ENCODE peak calls at places on chromosomes 13 and 19, in eight cellular contexts. S is tibial nerve; Q is CD8-positive, alpha-beta T cell; P is heart left ventricle; R is colonic mucosa; X is thoracic aorta; O is IMR-90; E is testis. U is an unnamed sample.

GRCh38 chr13:25843692-25844091 is 208.1 kb downstream of the SHISA2 start:
- DNase-seq in S (no peak), Q (no peak), P (no peak), R (no peak), X (no peak), O (no peak), E (no peak), U (no peak)

GRCh38 chr19:49861127-49861526 is 6.2 kb downstream of the PNKP start:
- DNase-seq in S (peak; percentile 71), Q (no peak), P (no peak), R (no peak), X (no peak), O (no peak), E (peak; percentile 89), U (no peak)

GRCh38 chr13:87671031-87671823 is at the start of gene SLITRK5:
- DNase-seq in S (peak; percentile 60), Q (peak; percentile 49), P (peak; percentile 80), R (peak; percentile 73), X (no peak), O (peak; percentile 16), E (peak; percentile 86), U (peak; percentile 80)

GRCh38 chr19:2613507-2614295 is 88.8 kb downstream of the GNG7 start:
- DNase-seq in S (no peak), Q (peak; percentile 57), P (peak; percentile 73), R (no peak), X (no peak), O (peak; percentile 12), E (no peak), U (no peak)

GRCh38 chr13:41812851-41813250 is 148.1 kb downstream of the VWA8 start:
- DNase-seq in S (no peak), Q (no peak), P (no peak), R (no peak), X (no peak), O (no peak), E (no peak), U (no peak)

GRCh38 chr19:34428549-34429285 is 536 bp downstream of the UBA2 start:
- DNase-seq in S (no peak), Q (peak; percentile 24), P (peak; percentile 58), R (no peak), X (no peak), O (peak; percentile 17), E (peak; percentile 44), U (no peak)

GRCh38 chr19:18415177-18415867 is 3.9 kb upstream of the SSBP4 start:
- DNase-seq in S (peak; percentile 61), Q (no peak), P (peak; percentile 84), R (peak; percentile 55), X (no peak), O (peak; percentile 66), E (peak; percentile 83), U (peak; percentile 86)

GRCh38 chr19:2014731-2015610 is 543 bp downstream of the BTBD2 start:
- DNase-seq in S (no peak), Q (no peak), P (no peak), R (no peak), X (no peak), O (no peak), E (no peak), U (no peak)

GRCh38 chr19:14553042-14553938 is 18.6 kb downstream of the NDUFB7 start:
- DNase-seq in S (no peak), Q (no peak), P (no peak), R (no peak), X (no peak), O (no peak), E (no peak), U (no peak)

GRCh38 chr19:30158067-30158892 is 213.9 kb upstream of the ZNF536 start:
- DNase-seq in S (no peak), Q (no peak), P (no peak), R (no peak), X (no peak), O (no peak), E (no peak), U (no peak)

GRCh38 chr19:40663712-40664692 is 26.4 kb downstream of the NUMBL start:
- DNase-seq in S (no peak), Q (no peak), P (no peak), R (no peak), X (no peak), O (peak; percentile 50), E (no peak), U (no peak)

GRCh38 chr19:19554074-19555023 is 16.3 kb downstream of the CILP2 start:
- DNase-seq in S (no peak), Q (peak; percentile 45), P (no peak), R (peak; percentile 57), X (no peak), O (peak; percentile 21), E (peak; percentile 50), U (no peak)
- TF ChIP-seq CTCF in S (peak; percentile 48), Q (peak; percentile 84), P (peak; percentile 67), R (peak; percentile 78), X (peak; percentile 59), O (peak; percentile 61), E (peak; percentile 48), U (peak; percentile 63)

DNA sequence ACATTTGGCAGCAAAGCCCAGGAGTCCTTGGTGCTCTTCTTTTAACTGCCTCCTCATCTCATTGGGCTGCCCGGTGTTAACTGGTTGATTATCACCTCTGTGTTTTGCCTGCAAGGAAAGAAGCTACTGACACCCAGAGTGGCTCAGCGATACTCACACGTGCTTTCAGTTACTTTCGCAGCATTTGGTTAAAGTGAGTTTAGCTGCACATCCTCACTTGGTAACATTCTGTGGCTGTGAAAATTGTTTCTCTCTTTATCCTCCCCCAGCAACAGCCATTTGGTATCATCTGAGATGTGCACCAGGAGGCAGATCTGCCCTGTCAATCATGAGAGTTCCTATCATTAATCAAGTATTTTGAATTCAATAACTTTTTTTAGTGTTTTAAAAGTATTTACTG is 44.6 kb upstream of the GPR183 start:
- DNase-seq in S (no peak), Q (no peak), P (no peak), R (no peak), X (no peak), O (no peak), E (no peak), U (no peak)
- H3K4me1 ChIP-seq in S (no peaks in the 10 kb centered on the region), Q (peaks cover 68% of the 10 kb centered on the region), P (peaks cover 4% of the 10 kb centered on the region), R (no peaks in the 10 kb centered on the region), X (peaks cover 3% of the 10 kb centered on the region), O (peaks cover 6% of the 10 kb centered on the region), E (peaks cover 10% of the 10 kb centered on the region), U (no peaks in the 10 kb centered on the region)

DNA sequence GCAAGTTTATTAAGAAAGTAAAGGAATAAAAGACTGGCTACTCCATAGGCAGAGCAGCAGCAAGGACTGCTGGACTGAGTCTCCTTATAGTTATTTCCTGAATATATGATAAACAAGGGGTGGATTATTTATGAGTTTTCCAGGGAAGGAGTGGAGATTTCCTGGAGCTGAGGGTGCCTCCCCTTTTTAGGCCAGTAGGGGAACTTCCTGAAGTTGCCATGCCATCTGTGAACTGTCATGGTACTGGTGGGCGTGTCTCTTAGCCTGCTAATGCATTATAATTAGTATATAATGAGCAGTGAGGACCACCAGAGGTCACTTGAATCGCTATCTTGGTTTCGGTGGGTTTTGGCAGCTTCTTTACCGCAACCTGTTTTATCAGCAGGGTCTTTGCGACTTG is 13.5 kb downstream of the ZSCAN5A start:
- DNase-seq in S (no peak), Q (no peak), P (no peak), R (no peak), X (no peak), O (no peak), E (no peak), U (no peak)
- TF ChIP-seq CTCF in S (no peak), Q (no peak), P (no peak), R (no peak), X (no peak), O (no peak), E (no peak), U (no peak)

DNA sequence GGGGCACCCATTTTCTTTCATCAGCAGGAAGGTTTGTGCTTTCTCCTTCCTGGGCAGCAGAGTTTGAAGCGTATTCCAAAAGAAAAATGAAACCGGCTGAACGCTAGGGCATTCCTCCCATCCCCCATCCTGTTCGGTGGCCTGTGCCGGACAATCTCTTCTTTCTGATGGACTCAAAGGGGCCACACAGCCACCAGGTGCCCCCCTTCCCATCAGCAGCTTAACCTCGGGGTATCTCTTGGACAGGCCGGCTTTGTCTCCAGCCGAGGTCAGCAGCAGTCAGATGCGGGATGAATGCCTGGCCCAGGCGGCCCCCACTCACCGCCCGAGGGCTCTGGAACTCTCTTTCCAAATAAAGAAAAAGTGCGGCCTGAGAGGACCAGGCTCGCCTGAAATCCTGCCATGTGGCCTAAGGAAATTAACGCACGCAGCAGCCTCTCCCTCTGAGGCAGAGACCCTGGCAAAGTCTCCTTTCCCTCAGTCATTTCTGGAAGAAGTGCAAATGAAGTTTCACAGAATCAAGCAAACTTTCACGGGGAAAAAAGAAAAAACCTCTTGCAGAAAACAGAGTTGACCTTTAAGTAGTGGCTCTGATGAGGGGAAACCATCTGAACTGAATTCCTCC is 67.8 kb downstream of the RASA3 start:
- DNase-seq in S (no peak), Q (no peak), P (peak; percentile 64), R (no peak), X (no peak), O (peak; percentile 40), E (no peak), U (no peak)
- H3K4me1 ChIP-seq in S (peaks cover 3% of the 10 kb centered on the region), Q (peaks cover 64% of the 10 kb centered on the region), P (peaks cover 6% of the 10 kb centered on the region), R (peaks cover 14% of the 10 kb centered on the region), X (peaks cover 62% of the 10 kb centered on the region), O (peaks cover 54% of the 10 kb centered on the region), E (peaks cover 42% of the 10 kb centered on the region), U (no peaks in the 10 kb centered on the region)